ENCODE peak calls at places on chromosomes 1 and 21, in eight cellular contexts. F is mesothelial cell of epicardium; E is CD8-positive, alpha-beta T cell; I is body of pancreas; Q is brain microvascular endothelial cell; K is HFFc6; G is lower lobe of right lung; V is neural crest cell. Y is an unnamed sample.

GRCh38 chr1:203640117-203640516 is 13.5 kb downstream of the ATP2B4 start:
- DNase-seq in F (no peak), E (no peak), I (no peak), Q (no peak), K (no peak), G (no peak), V (no peak), Y (no peak)

GRCh38 chr21:41754481-41754891 is 12.4 kb downstream of the RIPK4 start:
- DNase-seq in F (no peak), E (no peak), I (no peak), Q (no peak), K (no peak), G (no peak), V (no peak), Y (no peak)

GRCh38 chr1:235069577-235070563 is 58.8 kb downstream of the TOMM20 start:
- DNase-seq in F (no peak), E (no peak), I (peak), Q (no peak), K (peak), G (peak), V (no peak), Y (no peak)

GRCh38 chr1:51627672-51628071 is 10.8 kb downstream of the OSBPL9 start:
- DNase-seq in F (no peak), E (no peak), I (no peak), Q (peak), K (peak), G (no peak), V (no peak), Y (no peak)

GRCh38 chr1:211551628-211552465 is 27.1 kb downstream of the SLC30A1 start:
- DNase-seq in F (no peak), E (no peak), I (no peak), Q (peak), K (no peak), G (no peak), V (no peak), Y (no peak)

GRCh38 chr1:94526581-94526980 is 15.0 kb downstream of the F3 start:
- DNase-seq in F (no peak), E (no peak), I (no peak), Q (no peak), K (no peak), G (no peak), V (no peak), Y (no peak)

GRCh38 chr1:225906467-225906866 is 17.5 kb upstream of the LEFTY1 start:
- DNase-seq in F (no peak), E (no peak), I (no peak), Q (no peak), K (no peak), G (no peak), V (no peak), Y (no peak)

GRCh38 chr1:109543988-109544735 is 4.3 kb upstream of the GNAI3 start:
- DNase-seq in F (no peak), E (no peak), I (no peak), Q (no peak), K (no peak), G (no peak), V (no peak), Y (no peak)

GRCh38 chr1:59263116-59263515 is 33.8 kb upstream of the FGGY start:
- DNase-seq in F (no peak), E (no peak), I (no peak), Q (no peak), K (no peak), G (no peak), V (no peak), Y (no peak)

GRCh38 chr1:209926045-209926444 is 12.0 kb upstream of the SYT14 start:
- DNase-seq in F (no peak), E (no peak), I (no peak), Q (peak), K (peak), G (no peak), V (no peak), Y (no peak)

GRCh38 chr1:198595765-198596164 is 43.1 kb upstream of the PTPRC start:
- DNase-seq in F (no peak), E (no peak), I (no peak), Q (no peak), K (no peak), G (no peak), V (no peak), Y (no peak)

GRCh38 chr1:223819730-223820514 is 25.8 kb downstream of the TP53BP2 start:
- DNase-seq in F (no peak), E (no peak), I (no peak), Q (no peak), K (peak), G (no peak), V (no peak), Y (no peak)

GRCh38 chr1:116134178-116134773 is 23.1 kb downstream of the MAB21L3 start:
- DNase-seq in F (no peak), E (no peak), I (no peak), Q (no peak), K (no peak), G (no peak), V (no peak), Y (no peak)

GRCh38 chr1:228378453-228379164 is 28.0 kb downstream of the TRIM11 start:
- DNase-seq in F (peak), E (peak), I (peak), Q (peak), K (peak), G (peak), V (peak), Y (peak)

GRCh38 chr1:234230414-234230862 is 142.8 kb upstream of the COA6 start:
- DNase-seq in F (no peak), E (no peak), I (no peak), Q (no peak), K (no peak), G (no peak), V (no peak), Y (no peak)

GRCh38 chr1:22932803-22933470 is 39.7 kb downstream of the LACTBL1 start:
- DNase-seq in F (no peak), E (no peak), I (no peak), Q (no peak), K (no peak), G (no peak), V (no peak), Y (no peak)

GRCh38 chr21:36766511-36766910 is 67.6 kb downstream of the SIM2 start:
- DNase-seq in F (no peak), E (no peak), I (no peak), Q (no peak), K (no peak), G (no peak), V (no peak), Y (no peak)

GRCh38 chr21:42061195-42061865 is 9.8 kb upstream of the UMODL1 start:
- DNase-seq in F (no peak), E (no peak), I (no peak), Q (no peak), K (no peak), G (peak), V (no peak), Y (peak)

GRCh38 chr1:112524986-112525385 is 16.2 kb downstream of the WNT2B start:
- DNase-seq in F (no peak), E (no peak), I (no peak), Q (no peak), K (no peak), G (no peak), V (no peak), Y (no peak)

GRCh38 chr1:2112280-2112701 is 62.1 kb downstream of the PRKCZ start:
- DNase-seq in F (no peak), E (no peak), I (no peak), Q (no peak), K (no peak), G (peak), V (no peak), Y (peak)

GRCh38 chr1:907611-908451 is 15.9 kb upstream of the SAMD11 start:
- DNase-seq in F (no peak), E (no peak), I (no peak), Q (no peak), K (no peak), G (no peak), V (no peak), Y (no peak)

GRCh38 chr1:93525431-93525830 is 77.5 kb downstream of the FNBP1L start:
- DNase-seq in F (no peak), E (no peak), I (no peak), Q (no peak), K (no peak), G (no peak), V (no peak), Y (no peak)

GRCh38 chr1:8017495-8018310 is 8.4 kb downstream of the ERRFI1 start:
- DNase-seq in F (peak), E (no peak), I (no peak), Q (no peak), K (peak), G (no peak), V (no peak), Y (no peak)

GRCh38 chr1:153699116-153699515 is 20.6 kb downstream of the NPR1 start:
- DNase-seq in F (no peak), E (no peak), I (no peak), Q (peak), K (peak), G (no peak), V (no peak), Y (no peak)

GRCh38 chr1:19643602-19644419 is at the start of gene NBL1:
- DNase-seq in F (peak), E (peak), I (peak), Q (peak), K (peak), G (no peak), V (no peak), Y (no peak)

DNA sequence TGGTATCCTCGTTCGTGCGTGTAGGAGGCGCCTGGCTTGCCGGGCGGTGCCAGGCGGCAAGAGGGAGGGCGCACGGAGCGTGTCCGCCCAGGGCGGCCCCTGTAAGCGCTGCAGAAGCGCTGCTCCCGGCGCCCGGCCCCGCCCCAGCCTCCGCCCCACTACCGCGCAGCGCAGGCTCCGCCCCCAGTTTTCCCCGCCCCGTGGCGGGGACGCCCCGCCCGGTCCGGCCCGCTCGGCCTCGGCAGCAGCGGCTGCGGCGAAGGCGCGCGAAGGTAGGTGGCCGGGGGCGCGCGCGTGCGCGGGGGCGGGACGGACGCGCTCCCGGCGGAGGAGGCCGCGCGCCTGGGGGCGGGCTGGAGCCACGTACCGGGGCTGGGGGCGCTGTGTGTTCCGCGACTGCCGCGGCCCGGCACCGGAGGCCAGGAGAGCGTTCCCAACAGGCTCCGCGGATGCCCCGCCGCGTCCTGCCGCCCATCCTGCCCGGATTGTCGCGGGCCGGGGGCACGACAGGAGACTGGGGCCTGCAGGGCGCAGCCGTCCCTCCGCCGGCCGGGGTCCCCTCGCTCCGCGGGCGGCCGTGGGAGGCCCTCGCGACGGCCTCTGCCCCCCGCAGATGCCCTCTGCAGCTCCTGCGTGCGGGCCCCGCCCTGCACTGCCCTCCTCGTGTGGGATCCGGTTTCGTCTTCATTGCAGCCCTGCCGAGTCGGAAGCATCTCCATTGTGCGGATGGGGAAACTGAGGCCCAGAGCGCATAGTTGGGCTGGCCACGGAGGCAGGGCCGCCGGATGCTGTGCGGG is 7.7 kb upstream of the CROCC start:
- DNase-seq in F (peak), E (peak), I (peak), Q (peak), K (peak), G (peak), V (peak), Y (peak)
- TF ChIP-seq CTCF in F (no peak), E (no peak), I (no peak), Q (no peak), K (peak), G (no peak), V (no peak), Y (no peak)

GRCh38 chr1:3775498-3776230 is 3.1 kb downstream of the SMIM1 start:
- DNase-seq in F (no peak), E (peak), I (peak), Q (peak), K (no peak), G (peak), V (peak), Y (peak)
- TF ChIP-seq CTCF in F (no peak), E (peak), I (no peak), Q (peak), K (peak), G (peak), V (peak), Y (peak)

GRCh38 chr1:108316545-108316944 is 72.7 kb upstream of the NBPF4 start:
- DNase-seq in F (no peak), E (no peak), I (no peak), Q (no peak), K (peak), G (no peak), V (no peak), Y (no peak)
- TF ChIP-seq CTCF in F (no peak), E (no peak), I (no peak), Q (peak), K (peak), G (no peak), V (peak), Y (no peak)

GRCh38 chr1:68590473-68590872 is 93.6 kb upstream of the DEPDC1 start:
- DNase-seq in F (no peak), E (no peak), I (no peak), Q (no peak), K (no peak), G (no peak), V (no peak), Y (no peak)
- TF ChIP-seq CTCF in F (no peak), E (no peak), I (no peak), Q (no peak), K (no peak), G (no peak), V (no peak), Y (no peak)

GRCh38 chr1:53390736-53391135 is 62.9 kb upstream of the LRP8 start:
- DNase-seq in F (no peak), E (no peak), I (no peak), Q (no peak), K (no peak), G (peak), V (no peak), Y (peak)
- TF ChIP-seq CTCF in F (no peak), E (no peak), I (no peak), Q (no peak), K (no peak), G (no peak), V (no peak), Y (no peak)

Y was measured in CD14-positive monocyte.